ENCODE peak calls at places on chromosomes 5 and 9, in six cellular contexts. One of them, this sample, is unnamed.
A peak's percentile ranks its signal among the peaks of the same experiment; 100 is the strongest.

GRCh38 chr5:137752873-137753226 is 1.3 kb downstream of the HNRNPA0 start:
- DNase-seq in osteoblast: no peak
- DNase-seq in right cardiac atrium: no peak
- DNase-seq in prostate gland: peak; percentile 5
- DNase-seq in astrocyte of the spinal cord: no peak
- DNase-seq in adrenal gland: peak; percentile 44
- DNase-seq in this sample: peak; percentile 20

GRCh38 chr9:131712151-131712716 is 27.6 kb downstream of the RAPGEF1 start:
- DNase-seq in osteoblast: no peak
- DNase-seq in right cardiac atrium: no peak
- DNase-seq in prostate gland: no peak
- DNase-seq in astrocyte of the spinal cord: no peak
- DNase-seq in adrenal gland: no peak
- DNase-seq in this sample: no peak

GRCh38 chr9:86471501-86471900 is 117.3 kb upstream of the TUT7 start:
- DNase-seq in osteoblast: peak; percentile 34
- DNase-seq in right cardiac atrium: no peak
- DNase-seq in prostate gland: no peak
- DNase-seq in astrocyte of the spinal cord: no peak
- DNase-seq in adrenal gland: no peak
- DNase-seq in this sample: no peak

GRCh38 chr9:124500028-124500795 is 7.0 kb downstream of the NR5A1 start:
- DNase-seq in osteoblast: peak; percentile 79
- DNase-seq in right cardiac atrium: peak; percentile 33
- DNase-seq in prostate gland: no peak
- DNase-seq in astrocyte of the spinal cord: no peak
- DNase-seq in adrenal gland: peak; percentile 8
- DNase-seq in this sample: no peak

GRCh38 chr9:30103647-30104394 is 2280.6 kb upstream of the ACO1 start:
- DNase-seq in osteoblast: no peak
- DNase-seq in right cardiac atrium: no peak
- DNase-seq in prostate gland: no peak
- DNase-seq in astrocyte of the spinal cord: peak; percentile 55
- DNase-seq in adrenal gland: no peak
- DNase-seq in this sample: no peak

GRCh38 chr5:31965227-31965626 is 208.9 kb downstream of the GOLPH3 start:
- DNase-seq in osteoblast: no peak
- DNase-seq in right cardiac atrium: no peak
- DNase-seq in prostate gland: no peak
- DNase-seq in astrocyte of the spinal cord: no peak
- DNase-seq in adrenal gland: no peak
- DNase-seq in this sample: no peak

GRCh38 chr9:1200847-1201251 is 150.7 kb downstream of the DMRT2 start:
- DNase-seq in osteoblast: no peak
- DNase-seq in right cardiac atrium: peak; percentile 63
- DNase-seq in prostate gland: peak; percentile 15
- DNase-seq in astrocyte of the spinal cord: no peak
- DNase-seq in adrenal gland: no peak
- DNase-seq in this sample: no peak

GRCh38 chr9:4555251-4555650 is 65.0 kb downstream of the SLC1A1 start:
- DNase-seq in osteoblast: no peak
- DNase-seq in right cardiac atrium: no peak
- DNase-seq in prostate gland: no peak
- DNase-seq in astrocyte of the spinal cord: peak; percentile 46
- DNase-seq in adrenal gland: peak; percentile 40
- DNase-seq in this sample: peak; percentile 13

GRCh38 chr9:87405677-87406544 is 91.8 kb upstream of the DAPK1 start:
- DNase-seq in osteoblast: no peak
- DNase-seq in right cardiac atrium: peak; percentile 70
- DNase-seq in prostate gland: no peak
- DNase-seq in astrocyte of the spinal cord: peak; percentile 25
- DNase-seq in adrenal gland: peak; percentile 5
- DNase-seq in this sample: peak; percentile 8

GRCh38 chr5:40679998-40680681 is 425 bp downstream of the PTGER4 start:
- DNase-seq in osteoblast: no peak
- DNase-seq in right cardiac atrium: peak; percentile 60
- DNase-seq in prostate gland: peak; percentile 17
- DNase-seq in astrocyte of the spinal cord: no peak
- DNase-seq in adrenal gland: no peak
- DNase-seq in this sample: no peak

GRCh38 chr5:78720234-78720985 is 71.8 kb upstream of the LHFPL2 start:
- DNase-seq in osteoblast: no peak
- DNase-seq in right cardiac atrium: no peak
- DNase-seq in prostate gland: no peak
- DNase-seq in astrocyte of the spinal cord: no peak
- DNase-seq in adrenal gland: no peak
- DNase-seq in this sample: no peak

GRCh38 chr5:174642816-174643405 is 81.5 kb upstream of the MSX2 start:
- DNase-seq in osteoblast: no peak
- DNase-seq in right cardiac atrium: no peak
- DNase-seq in prostate gland: no peak
- DNase-seq in astrocyte of the spinal cord: no peak
- DNase-seq in adrenal gland: no peak
- DNase-seq in this sample: no peak

GRCh38 chr5:60688980-60689379 is 11.0 kb downstream of the DEPDC1B start:
- DNase-seq in osteoblast: no peak
- DNase-seq in right cardiac atrium: no peak
- DNase-seq in prostate gland: no peak
- DNase-seq in astrocyte of the spinal cord: no peak
- DNase-seq in adrenal gland: no peak
- DNase-seq in this sample: no peak

GRCh38 chr9:70081120-70081495 is 37.5 kb downstream of the MAMDC2 start:
- DNase-seq in osteoblast: peak; percentile 49
- DNase-seq in right cardiac atrium: no peak
- DNase-seq in prostate gland: no peak
- DNase-seq in astrocyte of the spinal cord: peak; percentile 72
- DNase-seq in adrenal gland: peak; percentile 2
- DNase-seq in this sample: peak; percentile 53

GRCh38 chr5:115542651-115543364 is 1.8 kb downstream of the FEM1C start:
- DNase-seq in osteoblast: peak; percentile 80
- DNase-seq in right cardiac atrium: peak; percentile 43
- DNase-seq in prostate gland: no peak
- DNase-seq in astrocyte of the spinal cord: no peak
- DNase-seq in adrenal gland: no peak
- DNase-seq in this sample: peak; percentile 49

GRCh38 chr5:115573133-115573532 is 28.6 kb upstream of the FEM1C start:
- DNase-seq in osteoblast: no peak
- DNase-seq in right cardiac atrium: no peak
- DNase-seq in prostate gland: no peak
- DNase-seq in astrocyte of the spinal cord: peak; percentile 84
- DNase-seq in adrenal gland: no peak
- DNase-seq in this sample: peak; percentile 25

GRCh38 chr9:131111854-131112311 is 13.5 kb upstream of the NUP214 start:
- DNase-seq in osteoblast: peak; percentile 39
- DNase-seq in right cardiac atrium: no peak
- DNase-seq in prostate gland: no peak
- DNase-seq in astrocyte of the spinal cord: no peak
- DNase-seq in adrenal gland: no peak
- DNase-seq in this sample: no peak

GRCh38 chr9:74876611-74877010 is 11.1 kb downstream of the TRPM6 start:
- DNase-seq in osteoblast: no peak
- DNase-seq in right cardiac atrium: no peak
- DNase-seq in prostate gland: no peak
- DNase-seq in astrocyte of the spinal cord: no peak
- DNase-seq in adrenal gland: no peak
- DNase-seq in this sample: no peak

GRCh38 chr9:99127372-99128132 is 22.6 kb downstream of the TGFBR1 start:
- DNase-seq in osteoblast: no peak
- DNase-seq in right cardiac atrium: no peak
- DNase-seq in prostate gland: no peak
- DNase-seq in astrocyte of the spinal cord: peak; percentile 60
- DNase-seq in adrenal gland: no peak
- DNase-seq in this sample: peak; percentile 100

DNA sequence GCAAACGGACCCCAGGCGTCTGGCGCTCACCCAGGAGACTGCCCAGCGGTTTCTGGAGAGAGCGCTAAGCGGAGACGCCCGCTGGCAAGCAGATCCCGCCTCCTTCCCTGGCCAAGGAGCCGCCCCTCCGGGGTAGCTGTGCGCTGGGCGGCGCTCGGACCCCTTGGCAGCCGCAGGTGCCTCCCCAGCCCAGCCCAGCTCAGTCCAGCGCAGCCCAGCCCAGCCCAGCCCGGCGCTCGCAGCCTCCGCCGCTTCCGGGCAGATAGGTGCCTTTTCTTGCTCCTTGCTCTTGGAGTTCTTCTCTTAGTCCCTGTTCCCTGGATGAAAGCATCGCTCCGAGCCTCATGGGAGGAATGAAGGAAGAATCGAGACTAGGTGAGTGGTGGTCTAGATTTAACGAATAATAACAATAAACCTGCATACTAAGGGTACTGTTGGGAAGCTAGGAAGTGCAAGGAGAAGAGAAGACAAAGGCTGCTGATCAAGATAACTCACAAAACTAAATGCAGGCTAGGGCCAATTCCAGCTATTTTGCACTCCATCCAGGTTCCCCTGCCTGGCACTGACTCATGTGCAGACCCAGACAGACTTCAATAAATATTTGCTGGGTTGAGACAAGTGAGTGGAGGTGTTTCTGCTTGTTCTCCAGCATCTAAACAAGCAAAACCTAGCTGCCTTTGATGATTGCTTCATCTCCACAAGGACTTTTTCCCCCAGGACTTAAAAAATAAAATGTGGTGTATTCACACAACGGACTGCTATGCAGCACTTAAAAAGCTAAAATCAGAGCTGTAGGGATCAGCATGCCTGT is at the start of gene STK32A:
- DNase-seq in osteoblast: peak; percentile 83
- DNase-seq in right cardiac atrium: peak; percentile 84
- DNase-seq in prostate gland: no peak
- DNase-seq in astrocyte of the spinal cord: peak; percentile 52
- DNase-seq in adrenal gland: peak; percentile 83
- DNase-seq in this sample: peak; percentile 92
- H3K4me3 ChIP-seq in osteoblast: peak within 1 kb of the TSS; percentile 71
- H3K4me3 ChIP-seq in right cardiac atrium: peak within 1 kb of the TSS; percentile 67
- H3K4me3 ChIP-seq in prostate gland: peak within 1 kb of the TSS; percentile 42
- H3K4me3 ChIP-seq in astrocyte of the spinal cord: peak within 1 kb of the TSS; percentile 60
- H3K4me3 ChIP-seq in adrenal gland: no peak within 1 kb of the TSS
- H3K4me3 ChIP-seq in this sample: peak within 1 kb of the TSS; percentile 55

GRCh38 chr5:139794067-139794846 is 1.4 kb upstream of the PSD2 start:
- DNase-seq in osteoblast: peak; percentile 91
- DNase-seq in right cardiac atrium: peak; percentile 11
- DNase-seq in prostate gland: no peak
- DNase-seq in astrocyte of the spinal cord: no peak
- DNase-seq in adrenal gland: no peak
- DNase-seq in this sample: no peak

GRCh38 chr5:139797856-139798510 is 2.4 kb downstream of the PSD2 start:
- DNase-seq in osteoblast: peak; percentile 73
- DNase-seq in right cardiac atrium: peak; percentile 8
- DNase-seq in prostate gland: no peak
- DNase-seq in astrocyte of the spinal cord: no peak
- DNase-seq in adrenal gland: no peak
- DNase-seq in this sample: no peak

GRCh38 chr5:139797335-139797734 is 1.7 kb downstream of the PSD2 start:
- DNase-seq in osteoblast: peak; percentile 73
- DNase-seq in right cardiac atrium: no peak
- DNase-seq in prostate gland: no peak
- DNase-seq in astrocyte of the spinal cord: no peak
- DNase-seq in adrenal gland: no peak
- DNase-seq in this sample: no peak

GRCh38 chr5:139795074-139796001 is at the start of gene PSD2:
- DNase-seq in osteoblast: peak; percentile 92
- DNase-seq in right cardiac atrium: peak; percentile 72
- DNase-seq in prostate gland: peak; percentile 35
- DNase-seq in astrocyte of the spinal cord: no peak
- DNase-seq in adrenal gland: peak; percentile 43
- DNase-seq in this sample: no peak

DNA sequence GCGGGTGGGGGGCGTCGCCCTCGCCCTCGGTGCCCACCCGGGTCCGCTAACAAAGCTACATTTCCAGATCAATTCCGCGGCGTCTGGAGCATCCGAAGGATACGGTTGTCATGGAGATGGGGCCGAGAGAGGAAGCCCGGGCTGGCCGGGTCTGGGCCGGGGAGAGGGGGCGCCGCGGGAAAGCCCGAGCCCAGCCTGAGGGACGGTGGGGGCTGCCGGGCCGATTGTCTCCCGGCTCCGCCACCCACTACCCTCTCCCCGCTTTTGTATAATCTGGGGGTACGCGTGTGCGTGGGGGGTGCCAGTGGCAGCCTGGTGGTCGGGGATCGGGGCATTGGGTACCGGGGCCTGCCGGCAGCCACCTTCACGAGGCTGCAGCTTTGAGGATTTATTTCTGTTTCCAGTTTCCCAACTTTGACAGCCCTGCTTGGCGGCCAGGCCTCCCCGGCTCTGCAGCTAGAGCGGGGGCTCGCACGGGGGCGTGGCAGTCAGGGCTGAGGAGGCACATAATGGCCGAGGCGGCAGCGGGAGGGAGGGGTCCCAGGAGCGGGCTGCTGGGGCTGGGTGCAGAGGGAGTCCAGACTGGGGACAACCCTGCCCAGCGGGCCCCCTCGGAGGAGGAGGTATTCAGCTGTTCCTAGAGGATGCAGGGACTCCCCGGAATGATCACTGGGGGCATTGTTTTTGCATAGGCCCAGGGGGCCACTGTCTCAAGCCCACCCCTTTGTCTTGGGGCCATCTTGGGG is 626 bp downstream of the PSD2 start:
- DNase-seq in osteoblast: peak; percentile 86
- DNase-seq in right cardiac atrium: peak; percentile 57
- DNase-seq in prostate gland: no peak
- DNase-seq in astrocyte of the spinal cord: no peak
- DNase-seq in adrenal gland: no peak
- DNase-seq in this sample: no peak
- H3K4me3 ChIP-seq in osteoblast: no peak overlapping the region
- H3K4me3 ChIP-seq in right cardiac atrium: peak overlapping the region; percentile 50
- H3K4me3 ChIP-seq in prostate gland: peak overlapping the region; percentile 41
- H3K4me3 ChIP-seq in astrocyte of the spinal cord: no peak overlapping the region
- H3K4me3 ChIP-seq in adrenal gland: no peak overlapping the region
- H3K4me3 ChIP-seq in this sample: no peak overlapping the region

GRCh38 chr9:129676970-129677369 is 11.5 kb downstream of the PRRX2 start:
- DNase-seq in osteoblast: peak; percentile 97
- DNase-seq in right cardiac atrium: peak; percentile 84
- DNase-seq in prostate gland: no peak
- DNase-seq in astrocyte of the spinal cord: no peak
- DNase-seq in adrenal gland: no peak
- DNase-seq in this sample: no peak
- H3K4me3 ChIP-seq in osteoblast: no peak overlapping the region
- H3K4me3 ChIP-seq in right cardiac atrium: no peak overlapping the region
- H3K4me3 ChIP-seq in prostate gland: no peak overlapping the region
- H3K4me3 ChIP-seq in astrocyte of the spinal cord: no peak overlapping the region
- H3K4me3 ChIP-seq in adrenal gland: no peak overlapping the region
- H3K4me3 ChIP-seq in this sample: no peak overlapping the region

DNA sequence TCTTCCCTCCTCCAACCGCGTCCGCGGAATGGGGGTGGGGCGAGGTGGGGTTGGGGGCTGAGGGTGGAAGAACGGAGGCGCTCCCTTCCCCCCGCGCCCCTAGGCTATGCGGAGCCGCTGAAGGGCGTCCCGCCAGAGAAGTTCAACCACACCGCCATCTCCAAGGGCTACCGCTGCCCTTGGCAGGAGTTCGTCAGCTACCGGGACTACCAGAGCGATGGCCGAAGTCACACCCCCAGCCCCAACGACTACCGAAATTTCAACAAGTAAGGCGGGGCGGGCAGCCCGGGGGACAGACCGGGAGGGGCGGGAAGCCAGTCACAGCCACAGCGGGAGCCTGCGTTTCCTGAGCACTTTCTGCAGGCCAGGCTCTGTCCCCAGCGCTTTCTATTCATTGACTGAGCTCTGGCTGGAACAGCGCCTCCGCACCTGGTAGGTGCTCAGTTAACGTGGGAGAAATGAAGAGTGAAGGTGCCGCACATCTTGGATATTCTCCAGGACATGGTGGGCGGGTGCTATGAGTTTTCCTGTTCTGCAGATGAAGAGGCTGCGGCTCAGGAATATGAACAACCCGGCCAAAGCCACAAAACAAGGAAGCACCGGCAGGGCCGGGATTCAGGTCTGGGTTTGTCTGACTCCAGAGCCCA is 11.3 kb downstream of the MYOZ3 start:
- DNase-seq in osteoblast: peak; percentile 88
- DNase-seq in right cardiac atrium: peak; percentile 87
- DNase-seq in prostate gland: peak; percentile 22
- DNase-seq in astrocyte of the spinal cord: peak; percentile 17
- DNase-seq in adrenal gland: peak; percentile 60
- DNase-seq in this sample: peak; percentile 91
- H3K4me3 ChIP-seq in osteoblast: peak overlapping the region; percentile 69
- H3K4me3 ChIP-seq in right cardiac atrium: peak overlapping the region; percentile 51
- H3K4me3 ChIP-seq in prostate gland: peak overlapping the region; percentile 39
- H3K4me3 ChIP-seq in astrocyte of the spinal cord: peak overlapping the region; percentile 51
- H3K4me3 ChIP-seq in adrenal gland: no peak overlapping the region
- H3K4me3 ChIP-seq in this sample: peak overlapping the region; percentile 26